ENCODE peak calls at places on chromosomes 2 and 18, in five cellular contexts. One of them, this sample, is unnamed.

GRCh38 chr2:63680455-63680854 is 91.7 kb downstream of the MDH1 start:
- DNase-seq in esophagus squamous epithelium: no peak
- DNase-seq in lower lobe of right lung: no peak
- DNase-seq in IMR-90: no peak
- DNase-seq in spleen: no peak
- DNase-seq in this sample: no peak

GRCh38 chr2:142678164-142678563 is 199.3 kb upstream of the KYNU start:
- DNase-seq in esophagus squamous epithelium: no peak
- DNase-seq in lower lobe of right lung: no peak
- DNase-seq in IMR-90: no peak
- DNase-seq in spleen: no peak
- DNase-seq in this sample: no peak

GRCh38 chr2:209864716-209865295 is 93.2 kb downstream of the UNC80 start:
- DNase-seq in esophagus squamous epithelium: no peak
- DNase-seq in lower lobe of right lung: no peak
- DNase-seq in IMR-90: no peak
- DNase-seq in spleen: no peak
- DNase-seq in this sample: no peak

GRCh38 chr2:184040230-184040629 is 558.1 kb upstream of the ZNF804A start:
- DNase-seq in esophagus squamous epithelium: no peak
- DNase-seq in lower lobe of right lung: no peak
- DNase-seq in IMR-90: no peak
- DNase-seq in spleen: no peak
- DNase-seq in this sample: no peak

GRCh38 chr2:3594493-3595281 is at the start of gene COLEC11:
- DNase-seq in esophagus squamous epithelium: no peak
- DNase-seq in lower lobe of right lung: no peak
- DNase-seq in IMR-90: no peak
- DNase-seq in spleen: peak; percentile 83
- DNase-seq in this sample: no peak

GRCh38 chr2:156132941-156133340 is 199.6 kb downstream of the NR4A2 start:
- DNase-seq in esophagus squamous epithelium: no peak
- DNase-seq in lower lobe of right lung: no peak
- DNase-seq in IMR-90: no peak
- DNase-seq in spleen: no peak
- DNase-seq in this sample: no peak

GRCh38 chr2:51424418-51424817 is 392.5 kb upstream of the NRXN1 start:
- DNase-seq in esophagus squamous epithelium: no peak
- DNase-seq in lower lobe of right lung: no peak
- DNase-seq in IMR-90: no peak
- DNase-seq in spleen: peak; percentile 38
- DNase-seq in this sample: no peak

GRCh38 chr2:72944804-72945449 is 27.6 kb downstream of the EMX1 start:
- DNase-seq in esophagus squamous epithelium: no peak
- DNase-seq in lower lobe of right lung: no peak
- DNase-seq in IMR-90: no peak
- DNase-seq in spleen: no peak
- DNase-seq in this sample: no peak

GRCh38 chr2:174535083-174535482 is 48.3 kb upstream of the GPR155 start:
- DNase-seq in esophagus squamous epithelium: no peak
- DNase-seq in lower lobe of right lung: no peak
- DNase-seq in IMR-90: no peak
- DNase-seq in spleen: no peak
- DNase-seq in this sample: no peak

GRCh38 chr18:46502444-46502843 is 154.6 kb downstream of the LOXHD1 start:
- DNase-seq in esophagus squamous epithelium: no peak
- DNase-seq in lower lobe of right lung: no peak
- DNase-seq in IMR-90: peak; percentile 3
- DNase-seq in spleen: no peak
- DNase-seq in this sample: no peak

GRCh38 chr2:218889937-218890336 is 9.3 kb downstream of the WNT10A start:
- DNase-seq in esophagus squamous epithelium: no peak
- DNase-seq in lower lobe of right lung: no peak
- DNase-seq in IMR-90: no peak
- DNase-seq in spleen: peak; percentile 70
- DNase-seq in this sample: no peak

GRCh38 chr18:21979171-21979560 is 190.2 kb upstream of the GATA6 start:
- DNase-seq in esophagus squamous epithelium: no peak
- DNase-seq in lower lobe of right lung: no peak
- DNase-seq in IMR-90: no peak
- DNase-seq in spleen: no peak
- DNase-seq in this sample: no peak

GRCh38 chr2:238077292-238077691 is 16.5 kb downstream of the SCLY start:
- DNase-seq in esophagus squamous epithelium: no peak
- DNase-seq in lower lobe of right lung: no peak
- DNase-seq in IMR-90: peak; percentile 21
- DNase-seq in spleen: no peak
- DNase-seq in this sample: no peak
- H3K36me3 ChIP-seq in esophagus squamous epithelium: no peaks in the 10 kb centered on the region
- H3K36me3 ChIP-seq in lower lobe of right lung: peaks cover 10% of the 10 kb centered on the region
- H3K36me3 ChIP-seq in IMR-90: peaks cover 22% of the 10 kb centered on the region
- H3K36me3 ChIP-seq in spleen: peaks cover 65% of the 10 kb centered on the region
- H3K36me3 ChIP-seq in this sample: peaks cover 8% of the 10 kb centered on the region

DNA sequence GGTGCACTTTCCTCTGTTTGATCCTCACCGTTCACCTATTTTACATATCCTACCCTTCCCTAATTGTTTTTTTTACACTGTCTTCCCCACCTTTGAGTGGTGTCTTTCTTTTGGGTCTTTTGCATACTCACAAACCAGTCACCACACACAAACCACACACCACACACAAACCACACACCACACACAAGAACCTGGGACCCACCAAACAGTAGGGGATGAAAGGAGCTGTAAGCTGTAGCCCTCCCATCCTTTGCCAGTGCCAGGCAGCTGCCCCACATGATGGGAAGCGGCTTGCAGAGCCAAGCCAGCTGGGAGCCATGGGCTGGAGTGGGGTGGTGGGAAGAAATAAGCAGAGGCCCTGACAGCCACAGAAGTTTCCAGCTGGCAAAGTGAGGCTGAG is 38.9 kb upstream of the MSH6 start:
- DNase-seq in esophagus squamous epithelium: no peak
- DNase-seq in lower lobe of right lung: no peak
- DNase-seq in IMR-90: no peak
- DNase-seq in spleen: no peak
- DNase-seq in this sample: no peak
- H3K36me3 ChIP-seq in esophagus squamous epithelium: no peaks in the 10 kb centered on the region
- H3K36me3 ChIP-seq in lower lobe of right lung: no peaks in the 10 kb centered on the region
- H3K36me3 ChIP-seq in IMR-90: no peaks in the 10 kb centered on the region
- H3K36me3 ChIP-seq in spleen: no peaks in the 10 kb centered on the region
- H3K36me3 ChIP-seq in this sample: no peaks in the 10 kb centered on the region

GRCh38 chr2:127510073-127510472 is 16.2 kb downstream of the IWS1 start:
- DNase-seq in esophagus squamous epithelium: no peak
- DNase-seq in lower lobe of right lung: no peak
- DNase-seq in IMR-90: no peak
- DNase-seq in spleen: no peak
- DNase-seq in this sample: no peak
- H3K36me3 ChIP-seq in esophagus squamous epithelium: peaks cover 3% of the 10 kb centered on the region
- H3K36me3 ChIP-seq in lower lobe of right lung: peaks cover 16% of the 10 kb centered on the region
- H3K36me3 ChIP-seq in IMR-90: peaks cover 12% of the 10 kb centered on the region
- H3K36me3 ChIP-seq in spleen: peaks cover 30% of the 10 kb centered on the region
- H3K36me3 ChIP-seq in this sample: peaks cover 4% of the 10 kb centered on the region

GRCh38 chr2:170950221-170950737 is 21.2 kb downstream of the GORASP2 start:
- DNase-seq in esophagus squamous epithelium: no peak
- DNase-seq in lower lobe of right lung: no peak
- DNase-seq in IMR-90: no peak
- DNase-seq in spleen: no peak
- DNase-seq in this sample: no peak

GRCh38 chr2:170944545-170944944 is 15.5 kb downstream of the GORASP2 start:
- DNase-seq in esophagus squamous epithelium: no peak
- DNase-seq in lower lobe of right lung: no peak
- DNase-seq in IMR-90: no peak
- DNase-seq in spleen: no peak
- DNase-seq in this sample: no peak

GRCh38 chr2:170943596-170943995 is 14.5 kb downstream of the GORASP2 start:
- DNase-seq in esophagus squamous epithelium: no peak
- DNase-seq in lower lobe of right lung: no peak
- DNase-seq in IMR-90: no peak
- DNase-seq in spleen: no peak
- DNase-seq in this sample: no peak

GRCh38 chr2:170953976-170954375 is 24.9 kb downstream of the GORASP2 start:
- DNase-seq in esophagus squamous epithelium: no peak
- DNase-seq in lower lobe of right lung: no peak
- DNase-seq in IMR-90: peak; percentile 60
- DNase-seq in spleen: no peak
- DNase-seq in this sample: no peak

GRCh38 chr2:170949415-170949814 is 20.4 kb downstream of the GORASP2 start:
- DNase-seq in esophagus squamous epithelium: no peak
- DNase-seq in lower lobe of right lung: no peak
- DNase-seq in IMR-90: no peak
- DNase-seq in spleen: no peak
- DNase-seq in this sample: no peak
- H3K36me3 ChIP-seq in esophagus squamous epithelium: peaks cover 29% of the 10 kb centered on the region
- H3K36me3 ChIP-seq in lower lobe of right lung: peaks cover 52% of the 10 kb centered on the region
- H3K36me3 ChIP-seq in IMR-90: peaks cover 34% of the 10 kb centered on the region
- H3K36me3 ChIP-seq in spleen: peaks cover 58% of the 10 kb centered on the region
- H3K36me3 ChIP-seq in this sample: peaks cover 38% of the 10 kb centered on the region

This sample was measured in thoracic aorta.